ENCODE peak calls at places on chromosomes 11 and 22, in five cellular contexts. One of them, this sample, is unnamed.

GRCh38 chr22:37848587-37849088 is 581 bp upstream of the EIF3L start:
- DNase-seq in mammary epithelial cell: peak; percentile 20
- DNase-seq in G401: peak; percentile 29
- DNase-seq in GM23248: peak; percentile 76
- DNase-seq in mesenchymal stem cell: peak; percentile 39
- DNase-seq in this sample: no peak

GRCh38 chr11:35043933-35044332 is 95.0 kb upstream of the CD44 start:
- DNase-seq in mammary epithelial cell: no peak
- DNase-seq in mesenchymal stem cell: peak; percentile 21
- DNase-seq in GM23248: no peak
- DNase-seq in G401: no peak
- DNase-seq in this sample: no peak

GRCh38 chr11:69106124-69106811 is 49.5 kb upstream of the SMIM38 start:
- DNase-seq in GM23248: no peak
- DNase-seq in mammary epithelial cell: no peak
- DNase-seq in mesenchymal stem cell: no peak
- DNase-seq in G401: no peak
- DNase-seq in this sample: no peak

GRCh38 chr11:67543585-67543984 is 20.3 kb upstream of the CABP2 start:
- DNase-seq in G401: no peak
- DNase-seq in GM23248: no peak
- DNase-seq in mesenchymal stem cell: no peak
- DNase-seq in mammary epithelial cell: no peak
- DNase-seq in this sample: no peak

GRCh38 chr11:17528181-17528691 is 16.0 kb downstream of the USH1C start:
- DNase-seq in G401: peak; percentile 63
- DNase-seq in GM23248: peak; percentile 71
- DNase-seq in mammary epithelial cell: peak; percentile 24
- DNase-seq in mesenchymal stem cell: peak; percentile 38
- DNase-seq in this sample: peak; percentile 61

GRCh38 chr11:117621226-117621625 is 175.8 kb downstream of the DSCAML1 start:
- DNase-seq in G401: no peak
- DNase-seq in mammary epithelial cell: no peak
- DNase-seq in GM23248: peak; percentile 35
- DNase-seq in mesenchymal stem cell: peak; percentile 2
- DNase-seq in this sample: no peak

GRCh38 chr11:1151366-1152315 is 6.1 kb upstream of the MUC5AC start:
- DNase-seq in GM23248: peak; percentile 11
- DNase-seq in mammary epithelial cell: no peak
- DNase-seq in mesenchymal stem cell: no peak
- DNase-seq in G401: no peak
- DNase-seq in this sample: no peak

GRCh38 chr11:102047305-102047924 is at the start of gene CFAP300:
- DNase-seq in GM23248: peak; percentile 88
- DNase-seq in mesenchymal stem cell: peak; percentile 81
- DNase-seq in G401: peak; percentile 3
- DNase-seq in mammary epithelial cell: peak; percentile 43
- DNase-seq in this sample: peak; percentile 12

GRCh38 chr11:112613051-112613972 is 347.9 kb upstream of the NCAM1 start:
- DNase-seq in GM23248: peak; percentile 77
- DNase-seq in mesenchymal stem cell: peak; percentile 9
- DNase-seq in mammary epithelial cell: peak; percentile 95
- DNase-seq in G401: peak; percentile 7
- DNase-seq in this sample: no peak

GRCh38 chr11:8332196-8332595 is 68.5 kb upstream of the LMO1 start:
- DNase-seq in GM23248: no peak
- DNase-seq in G401: no peak
- DNase-seq in mesenchymal stem cell: no peak
- DNase-seq in mammary epithelial cell: no peak
- DNase-seq in this sample: no peak

GRCh38 chr22:34886812-34887211 is 179.1 kb upstream of the ISX start:
- DNase-seq in G401: no peak
- DNase-seq in mammary epithelial cell: peak; percentile 78
- DNase-seq in GM23248: no peak
- DNase-seq in mesenchymal stem cell: no peak
- DNase-seq in this sample: no peak

GRCh38 chr22:42397332-42398246 is 34.6 kb downstream of the NFAM1 start:
- DNase-seq in G401: no peak
- DNase-seq in GM23248: no peak
- DNase-seq in mesenchymal stem cell: no peak
- DNase-seq in mammary epithelial cell: no peak
- DNase-seq in this sample: no peak

GRCh38 chr11:126345759-126346585 is 9.5 kb upstream of the ST3GAL4 start:
- DNase-seq in mesenchymal stem cell: peak; percentile 76
- DNase-seq in G401: no peak
- DNase-seq in GM23248: peak; percentile 86
- DNase-seq in mammary epithelial cell: no peak
- DNase-seq in this sample: no peak

GRCh38 chr11:69545976-69546617 is 64.6 kb downstream of the LINC01488 start:
- DNase-seq in mammary epithelial cell: no peak
- DNase-seq in G401: no peak
- DNase-seq in GM23248: no peak
- DNase-seq in mesenchymal stem cell: no peak
- DNase-seq in this sample: no peak

GRCh38 chr11:61967924-61968757 is 707 bp upstream of the FTH1 start:
- DNase-seq in G401: peak; percentile 42
- DNase-seq in mesenchymal stem cell: no peak
- DNase-seq in mammary epithelial cell: peak; percentile 53
- DNase-seq in GM23248: peak; percentile 64
- DNase-seq in this sample: no peak

GRCh38 chr11:12410006-12410728 is 32.8 kb downstream of the PARVA start:
- DNase-seq in mesenchymal stem cell: peak; percentile 73
- DNase-seq in GM23248: peak; percentile 66
- DNase-seq in G401: peak; percentile 96
- DNase-seq in mammary epithelial cell: peak; percentile 50
- DNase-seq in this sample: peak; percentile 85

GRCh38 chr22:25896098-25896497 is 154.1 kb downstream of the MYO18B start:
- DNase-seq in mammary epithelial cell: no peak
- DNase-seq in G401: peak; percentile 20
- DNase-seq in GM23248: no peak
- DNase-seq in mesenchymal stem cell: no peak
- DNase-seq in this sample: no peak

GRCh38 chr11:68312780-68313573 is 586 bp downstream of the LRP5 start:
- DNase-seq in mammary epithelial cell: no peak
- DNase-seq in GM23248: peak; percentile 57
- DNase-seq in G401: no peak
- DNase-seq in mesenchymal stem cell: peak; percentile 28
- DNase-seq in this sample: no peak

GRCh38 chr11:93389737-93390136 is 59.2 kb downstream of the DEUP1 start:
- DNase-seq in GM23248: peak; percentile 12
- DNase-seq in mammary epithelial cell: peak; percentile 3
- DNase-seq in mesenchymal stem cell: peak; percentile 3
- DNase-seq in G401: no peak
- DNase-seq in this sample: no peak

GRCh38 chr11:97290444-97291041 is 900.7 kb downstream of the JRKL start:
- DNase-seq in G401: no peak
- DNase-seq in mesenchymal stem cell: no peak
- DNase-seq in GM23248: no peak
- DNase-seq in mammary epithelial cell: no peak
- DNase-seq in this sample: no peak

GRCh38 chr22:30214703-30215405 is 31.7 kb downstream of the LIF start:
- DNase-seq in GM23248: no peak
- DNase-seq in G401: no peak
- DNase-seq in mammary epithelial cell: peak; percentile 70
- DNase-seq in mesenchymal stem cell: no peak
- DNase-seq in this sample: no peak

GRCh38 chr22:17962168-17962567 is 62.2 kb downstream of the MICAL3 start:
- DNase-seq in G401: peak; percentile 62
- DNase-seq in mesenchymal stem cell: no peak
- DNase-seq in GM23248: no peak
- DNase-seq in mammary epithelial cell: no peak
- DNase-seq in this sample: no peak

GRCh38 chr11:1258401-1259075 is 35.7 kb downstream of the MUC5B start:
- DNase-seq in mammary epithelial cell: no peak
- DNase-seq in mesenchymal stem cell: no peak
- DNase-seq in GM23248: peak; percentile 12
- DNase-seq in G401: no peak
- DNase-seq in this sample: no peak